ENCODE peak calls at places on chromosomes 7 and 10, in nine cellular contexts. E is sigmoid colon, H is iPS DF 6.9, P is A549, R is transverse colon, N is NT2/D1, Z is IMR-90, T is kidney, I is HepG2. J is an unnamed sample. For H3K4me1, the result is how much of the 10 kb centered on the place peaks cover.

GRCh38 chr7:141231018-141231792 is 157.3 kb downstream of the TMEM178B start:
- DNase-seq in E (no peak), H (no peak), P (peak), R (no peak), N (no peak), Z (peak), T (peak), I (peak), J (no peak)

GRCh38 chr10:84065764-84066163 is 73.5 kb upstream of the GHITM start:
- DNase-seq in E (no peak), H (no peak), P (no peak), R (no peak), N (no peak), Z (no peak), T (no peak), I (no peak), J (no peak)

GRCh38 chr10:69838853-69839252 is 37.1 kb downstream of the COL13A1 start:
- DNase-seq in E (no peak), H (no peak), P (no peak), R (no peak), N (no peak), Z (peak), T (no peak), I (no peak), J (no peak)

GRCh38 chr10:7410306-7410799 is 481 bp downstream of the SFMBT2 start:
- DNase-seq in E (no peak), H (no peak), P (no peak), R (peak), N (no peak), Z (peak), T (peak), I (no peak), J (no peak)

GRCh38 chr10:62466590-62466989 is 92.4 kb downstream of the ZNF365 start:
- DNase-seq in E (no peak), H (no peak), P (no peak), R (no peak), N (no peak), Z (no peak), T (no peak), I (no peak), J (no peak)

GRCh38 chr10:51010977-51011376 is 63.3 kb upstream of the PRKG1 start:
- DNase-seq in E (no peak), H (no peak), P (peak), R (no peak), N (no peak), Z (peak), T (no peak), I (peak), J (no peak)

GRCh38 chr7:146635200-146636032 is 518.8 kb downstream of the CNTNAP2 start:
- DNase-seq in E (no peak), H (no peak), P (no peak), R (no peak), N (no peak), Z (no peak), T (no peak), I (no peak), J (no peak)

GRCh38 chr7:142568430-142569097 is 180.7 kb upstream of the PRSS1 start:
- DNase-seq in E (no peak), H (no peak), P (peak), R (no peak), N (no peak), Z (peak), T (no peak), I (no peak), J (no peak)

GRCh38 chr10:24848169-24848688 is 104.2 kb downstream of the PRTFDC1 start:
- DNase-seq in E (no peak), H (no peak), P (no peak), R (no peak), N (no peak), Z (peak), T (no peak), I (no peak), J (no peak)

GRCh38 chr10:79984851-79985250 is 35.9 kb upstream of the SFTPD start:
- DNase-seq in E (no peak), H (no peak), P (no peak), R (peak), N (no peak), Z (no peak), T (no peak), I (no peak), J (no peak)

GRCh38 chr10:32131388-32131787 is 75.2 kb upstream of the KIF5B start:
- DNase-seq in E (no peak), H (no peak), P (no peak), R (no peak), N (no peak), Z (no peak), T (no peak), I (no peak), J (no peak)

GRCh38 chr10:71712572-71713134 is 6.9 kb downstream of the C10orf105 start:
- DNase-seq in E (no peak), H (no peak), P (no peak), R (no peak), N (no peak), Z (no peak), T (no peak), I (no peak), J (no peak)

GRCh38 chr7:97001221-97001620 is 4.1 kb upstream of the DLX6 start:
- DNase-seq in E (no peak), H (no peak), P (no peak), R (no peak), N (no peak), Z (no peak), T (no peak), I (no peak), J (no peak)

DNA sequence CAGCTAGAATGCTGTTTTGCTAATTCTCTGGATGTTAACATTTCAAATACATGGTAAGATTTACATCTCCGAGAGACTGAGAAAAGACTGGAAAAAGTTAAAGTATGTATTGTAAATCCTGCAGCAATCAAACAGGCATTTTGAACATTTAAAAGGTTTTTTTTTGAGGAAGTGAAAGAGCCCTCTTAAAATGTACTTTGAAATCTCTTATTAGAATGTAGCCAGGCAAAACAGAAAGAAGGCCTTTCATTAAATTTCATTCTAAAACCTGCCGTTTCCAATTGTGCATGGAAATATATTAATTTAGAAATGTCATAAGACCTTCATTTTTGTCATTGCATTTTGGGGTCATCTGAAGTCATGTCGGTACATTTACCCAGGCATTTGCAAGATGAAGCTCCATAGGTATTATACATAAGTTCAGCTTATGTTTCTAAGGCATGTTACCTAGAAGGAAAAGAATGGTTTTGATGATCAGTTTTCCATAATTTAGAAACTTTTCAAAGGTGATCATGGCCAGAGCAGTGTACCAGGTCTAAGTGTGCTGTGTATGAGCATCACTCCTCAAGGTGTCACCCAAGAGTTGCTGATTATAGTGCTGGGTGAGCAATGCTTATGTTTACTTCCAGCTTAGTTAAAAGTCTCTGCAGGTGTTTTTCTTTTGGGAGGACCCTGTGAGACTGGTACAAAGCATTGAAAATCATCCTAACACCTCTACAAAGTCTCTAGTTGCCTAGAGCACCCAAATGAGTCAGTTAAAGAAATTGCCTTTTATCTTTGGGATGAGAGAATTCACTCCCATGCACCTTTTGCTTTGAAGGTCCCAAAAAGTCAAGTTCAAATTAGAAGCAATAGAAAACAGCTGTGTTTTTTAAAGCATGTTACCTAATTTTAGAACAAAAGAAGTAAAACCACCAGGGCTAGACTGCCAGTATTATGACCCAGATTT is 7.1 kb downstream of the ZNF736 start:
- DNase-seq in E (no peak), H (no peak), P (no peak), R (no peak), N (no peak), Z (no peak), T (no peak), I (no peak), J (no peak)
- H3K4me1 ChIP-seq in E (under half), H (under half), P (under half), R (under half), N (under half), Z (under half), T (under half), I (under half), J (under half)

DNA sequence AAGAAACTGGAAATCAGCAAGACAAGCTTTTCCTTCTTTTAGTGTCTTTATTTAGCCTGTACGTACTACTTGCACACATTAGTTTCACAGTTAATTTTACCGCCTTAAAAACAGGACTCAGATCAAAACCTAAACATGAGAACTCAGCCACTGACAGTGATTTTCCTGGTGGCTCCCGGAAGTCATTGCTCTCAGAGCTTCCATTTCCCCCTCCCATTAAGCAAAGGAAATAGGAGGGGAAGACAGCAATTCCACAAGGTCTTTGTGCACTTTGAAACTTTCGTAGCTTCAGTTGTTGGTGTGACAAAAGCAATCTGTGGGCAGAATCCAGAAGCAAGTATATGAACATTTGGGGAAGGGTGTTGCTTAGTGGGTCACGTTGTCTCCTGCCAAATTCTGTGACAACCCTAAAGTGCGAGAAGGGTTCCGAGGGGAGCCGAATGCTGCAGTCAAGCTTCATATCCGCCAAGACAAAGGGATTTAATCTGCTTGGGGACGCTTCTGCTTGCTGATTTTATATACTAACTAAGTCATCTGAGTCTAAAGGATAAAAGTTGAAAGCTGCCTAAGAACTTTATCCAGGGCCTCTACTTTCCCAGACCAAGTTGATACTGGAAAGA is 30.4 kb downstream of the FAM53B start:
- DNase-seq in E (no peak), H (no peak), P (no peak), R (no peak), N (no peak), Z (no peak), T (no peak), I (no peak), J (no peak)
- H3K4me1 ChIP-seq in E (under half), H (under half), P (under half), R (under half), N (under half), Z (under half), T (half or more), I (half or more), J (under half)

DNA sequence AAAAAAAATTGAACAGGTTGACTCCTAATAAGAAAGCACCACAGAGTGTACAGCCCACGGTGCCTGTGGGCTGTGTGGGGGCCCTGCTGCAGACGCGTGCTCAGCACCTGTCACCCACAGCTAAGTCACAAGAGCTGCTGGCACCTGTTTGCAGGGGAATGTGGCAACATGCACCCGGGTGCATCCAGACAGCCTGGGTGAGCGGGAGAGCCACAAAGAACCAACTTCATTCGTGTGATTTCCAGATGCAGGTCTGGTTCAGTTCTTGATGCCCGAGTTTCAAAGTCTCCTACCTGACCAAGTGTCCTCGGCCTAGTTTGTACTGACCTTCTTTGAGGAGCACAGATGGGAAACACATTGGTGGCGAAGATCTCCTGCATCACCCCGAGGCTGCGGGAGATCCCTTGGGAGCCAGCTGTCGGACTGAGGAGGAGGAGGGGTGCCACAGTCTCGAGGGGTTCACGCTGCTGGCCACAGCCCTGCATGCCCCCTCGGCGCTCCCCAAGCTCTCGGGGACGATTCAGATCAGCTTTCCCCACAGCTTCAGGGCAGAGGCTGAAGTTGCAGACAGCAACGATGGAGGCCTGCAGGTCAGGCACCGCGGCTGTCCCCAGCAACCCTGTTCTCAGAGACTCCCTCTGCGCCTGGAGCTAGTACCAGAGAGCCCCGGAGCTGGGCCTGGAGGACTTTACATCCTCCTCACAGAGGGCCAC is 35.3 kb downstream of the AMZ1 start:
- DNase-seq in E (peak), H (no peak), P (no peak), R (no peak), N (no peak), Z (no peak), T (peak), I (no peak), J (no peak)
- H3K4me1 ChIP-seq in E (under half), H (under half), P (under half), R (under half), N (under half), Z (under half), T (under half), I (under half), J (under half)

DNA sequence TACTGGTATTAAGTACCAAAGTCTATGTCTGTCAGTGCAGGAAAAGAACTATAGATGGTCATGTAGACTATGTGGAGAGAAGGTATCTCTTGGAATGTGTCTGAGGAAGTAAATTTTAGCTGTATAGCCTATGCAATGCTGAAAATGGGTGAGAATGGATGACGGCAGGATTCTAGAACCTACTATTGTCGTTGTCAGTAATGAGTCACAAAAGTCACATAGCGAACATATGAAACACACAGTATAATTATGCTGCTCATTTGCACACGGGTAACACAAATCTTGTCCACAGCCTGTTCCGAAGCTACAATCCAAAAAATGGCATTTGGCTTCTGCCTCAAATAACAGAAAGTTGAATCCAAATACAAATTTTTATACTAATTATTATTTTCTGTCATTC is 33.6 kb upstream of the KMT2E start:
- DNase-seq in E (no peak), H (no peak), P (no peak), R (no peak), N (no peak), Z (no peak), T (no peak), I (no peak), J (no peak)
- H3K4me1 ChIP-seq in E (half or more), H (under half), P (under half), R (half or more), N (under half), Z (under half), T (under half), I (under half), J (half or more)

DNA sequence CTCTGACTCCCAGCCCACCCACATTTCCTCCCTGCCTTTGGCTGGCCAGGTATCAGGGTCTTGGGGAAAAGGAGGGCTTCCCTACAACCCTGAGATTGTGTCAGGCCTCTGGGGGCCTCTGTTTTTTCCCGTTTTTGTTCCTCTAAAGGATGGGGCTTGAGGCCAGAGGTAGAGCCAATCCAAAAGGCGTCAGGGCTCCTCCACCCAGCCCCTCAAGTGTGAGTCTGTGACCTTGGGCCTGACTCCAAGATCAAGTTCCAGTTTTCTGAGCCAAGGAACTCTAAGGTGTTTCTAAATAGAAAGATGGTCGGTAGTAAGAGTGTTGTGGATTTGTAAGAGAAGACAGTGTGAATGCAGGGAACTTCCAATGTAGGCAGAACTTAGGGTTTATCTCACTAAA is 6.6 kb downstream of the EEPD1 start:
- DNase-seq in E (no peak), H (no peak), P (no peak), R (no peak), N (no peak), Z (no peak), T (no peak), I (no peak), J (no peak)
- H3K4me1 ChIP-seq in E (half or more), H (under half), P (half or more), R (under half), N (under half), Z (under half), T (under half), I (half or more), J (under half)

GRCh38 chr10:110499796-110500514 is 2.2 kb downstream of the DUSP5 start:
- DNase-seq in E (no peak), H (no peak), P (no peak), R (no peak), N (no peak), Z (peak), T (peak), I (no peak), J (no peak)
- H3K4me1 ChIP-seq in E (half or more), H (under half), P (under half), R (half or more), N (under half), Z (under half), T (under half), I (under half), J (half or more)

J was measured in stomach.